ENCODE peak calls at places on chromosomes 3 and 15, in six cellular contexts. B is BE2C, E is lower lobe of right lung, H is epithelial cell of esophagus, N is GM10248, U is GM12865. G is an unnamed sample.

GRCh38 chr3:60048447-60048848 is 998.6 kb upstream of the CFAP20DC start:
- DNase-seq in B (no peak), E (no peak), N (no peak), H (no peak), U (no peak), G (no peak)

GRCh38 chr15:26773917-26774316 is 1.1 kb upstream of the GABRB3 start:
- DNase-seq in H (no peak), U (no peak), B (no peak), E (no peak), N (no peak), G (no peak)

GRCh38 chr3:12423918-12424634 is 60.2 kb upstream of the TSEN2 start:
- DNase-seq in H (no peak), U (no peak), E (no peak), N (no peak), B (peak; percentile 56), G (no peak)

GRCh38 chr3:191300422-191300821 is 28.8 kb upstream of the CCDC50 start:
- DNase-seq in N (no peak), E (no peak), H (no peak), U (peak; percentile 46), B (no peak), G (no peak)

GRCh38 chr3:6785726-6786125 is 75.2 kb upstream of the GRM7 start:
- DNase-seq in H (no peak), U (no peak), B (no peak), E (no peak), N (no peak), G (no peak)

GRCh38 chr3:190339130-190339529 is 16.9 kb upstream of the CLDN1 start:
- DNase-seq in H (peak; percentile 80), B (no peak), U (peak; percentile 66), E (no peak), N (no peak), G (no peak)

GRCh38 chr15:88920186-88920891 is 7.2 kb upstream of the MFGE8 start:
- DNase-seq in H (peak; percentile 91), E (no peak), N (no peak), U (no peak), B (no peak), G (no peak)

GRCh38 chr3:30285188-30286006 is 321.0 kb upstream of the TGFBR2 start:
- DNase-seq in E (no peak), U (no peak), H (no peak), B (no peak), N (no peak), G (no peak)

GRCh38 chr15:83310521-83311456 is 26.3 kb upstream of the BNC1 start:
- DNase-seq in H (peak; percentile 68), B (no peak), E (no peak), N (no peak), U (no peak), G (no peak)

GRCh38 chr15:39852237-39852636 is 67.8 kb downstream of the GPR176 start:
- DNase-seq in N (no peak), U (no peak), B (no peak), E (no peak), H (no peak), G (peak; percentile 81)

GRCh38 chr3:161345023-161345422 is 26.3 kb downstream of the SPTSSB start:
- DNase-seq in H (no peak), B (no peak), E (no peak), N (no peak), U (no peak), G (no peak)

GRCh38 chr3:109362823-109363222 is 25.5 kb upstream of the DPPA4 start:
- DNase-seq in N (no peak), H (no peak), B (no peak), U (no peak), E (no peak), G (no peak)

GRCh38 chr3:124774305-124774673 is 44.0 kb downstream of the UMPS start:
- DNase-seq in B (no peak), H (no peak), E (no peak), N (no peak), U (no peak), G (no peak)

GRCh38 chr3:109028753-109029152 is 75.1 kb upstream of the GUCA1C start:
- DNase-seq in B (no peak), U (no peak), N (no peak), H (no peak), E (no peak), G (no peak)

GRCh38 chr3:100210777-100211145 is 50.0 kb upstream of the TBC1D23 start:
- DNase-seq in N (no peak), E (no peak), U (peak; percentile 29), B (no peak), H (no peak), G (peak; percentile 92)

GRCh38 chr3:10527295-10528016 is 22.1 kb upstream of the ATP2B2 start:
- DNase-seq in E (no peak), B (no peak), H (no peak), N (no peak), U (no peak), G (no peak)

GRCh38 chr3:111649180-111649579 is 54.0 kb upstream of the ZBED2 start:
- DNase-seq in N (no peak), E (no peak), U (no peak), H (peak; percentile 24), B (no peak), G (no peak)

GRCh38 chr15:24696201-24696600 is 20.6 kb downstream of the NPAP1 start:
- DNase-seq in H (no peak), N (no peak), E (no peak), U (no peak), B (no peak), G (no peak)

GRCh38 chr3:18951333-18951732 is 197.0 kb upstream of the KCNH8 start:
- DNase-seq in B (no peak), U (no peak), E (no peak), N (no peak), H (no peak), G (no peak)

GRCh38 chr15:73051402-73051810 is 857 bp upstream of the NEO1 start:
- DNase-seq in U (no peak), N (no peak), E (peak; percentile 67), B (no peak), H (peak; percentile 17), G (no peak)

GRCh38 chr3:30751610-30752299 is 142.7 kb downstream of the GADL1 start:
- DNase-seq in B (peak; percentile 33), N (peak; percentile 9), U (peak; percentile 52), H (peak; percentile 21), E (no peak), G (peak; percentile 15)

GRCh38 chr15:52018693-52019393 is at the start of gene MAPK6:
- DNase-seq in N (peak; percentile 97), B (peak; percentile 95), H (peak; percentile 94), U (peak; percentile 97), E (peak; percentile 96), G (peak; percentile 90)
- TF ChIP-seq CTCF in N (no peak), B (no peak), H (no peak), U (no peak), E (no peak), G (no peak)

GRCh38 chr3:126541628-126542339 is 16.9 kb downstream of the C3orf22 start:
- DNase-seq in B (no peak), U (no peak), E (peak; percentile 42), N (no peak), H (no peak), G (no peak)

GRCh38 chr3:126540946-126541627 is 17.1 kb downstream of the CHST13 start:
- DNase-seq in U (no peak), H (no peak), E (peak; percentile 41), N (no peak), B (no peak), G (no peak)

GRCh38 chr3:126538966-126539365 is 15.0 kb downstream of the CHST13 start:
- DNase-seq in N (no peak), E (no peak), B (no peak), H (no peak), U (no peak), G (no peak)

GRCh38 chr3:126539558-126540250 is 15.7 kb downstream of the CHST13 start:
- DNase-seq in E (peak; percentile 29), N (no peak), H (no peak), B (no peak), U (no peak), G (no peak)

GRCh38 chr3:126540342-126540849 is 16.4 kb downstream of the CHST13 start:
- DNase-seq in N (no peak), B (no peak), E (peak; percentile 45), H (peak; percentile 90), U (no peak), G (peak; percentile 57)
- TF ChIP-seq CTCF in N (no peak), B (no peak), E (no peak), H (no peak), U (no peak), G (no peak)

GRCh38 chr3:153291052-153291689 is 129.1 kb downstream of the RAP2B start:
- DNase-seq in U (peak; percentile 21), N (peak; percentile 24), H (peak; percentile 68), E (no peak), B (no peak), G (no peak)
- TF ChIP-seq CTCF in U (no peak), N (peak; percentile 54), H (peak; percentile 65), E (peak; percentile 58), B (peak; percentile 8), G (peak; percentile 34)

DNA sequence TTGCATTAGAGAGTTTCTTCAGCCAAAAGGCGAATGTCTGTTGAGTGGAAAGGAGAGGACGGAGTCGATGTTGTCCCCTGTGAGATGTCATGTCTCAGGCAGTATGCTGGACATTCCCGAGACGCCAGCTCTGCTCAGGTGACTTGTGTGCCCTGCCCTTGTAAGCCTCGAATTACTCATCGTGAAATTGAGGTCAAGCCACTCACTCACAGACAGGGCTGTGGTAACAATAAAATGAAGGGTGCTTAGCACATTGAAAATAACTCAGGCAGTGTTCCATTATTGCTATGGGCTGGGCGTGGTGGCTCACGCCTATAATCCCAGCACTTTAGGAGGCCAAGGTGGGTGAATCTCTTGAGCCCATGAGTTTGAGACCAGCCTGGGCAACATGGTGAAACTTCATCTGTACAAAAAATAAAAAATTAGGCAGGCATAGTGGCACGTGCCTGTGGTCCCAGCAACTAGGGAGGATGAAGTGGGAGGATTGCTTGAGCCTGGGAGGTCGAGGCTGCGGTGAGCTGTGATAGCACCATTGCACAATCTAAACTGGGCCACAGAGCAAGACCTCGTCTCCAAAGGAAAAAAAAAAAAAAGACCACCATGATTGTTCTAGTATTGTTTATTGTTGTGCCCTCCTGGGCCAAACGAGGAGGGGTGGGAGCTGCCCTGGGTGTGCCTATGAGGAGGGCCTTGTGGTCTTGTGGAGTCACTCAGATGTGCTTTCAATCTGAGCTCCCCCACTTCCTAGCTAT is 214.4 kb downstream of the THSD4 start:
- DNase-seq in U (peak; percentile 21), N (no peak), E (no peak), B (no peak), H (peak; percentile 69), G (no peak)
- TF ChIP-seq CTCF in U (no peak), N (no peak), E (no peak), B (no peak), H (no peak), G (no peak)

GRCh38 chr15:81336568-81336967 is 12.6 kb upstream of the STARD5 start:
- DNase-seq in U (peak; percentile 62), E (no peak), H (peak; percentile 46), B (no peak), N (peak; percentile 47), G (no peak)
- TF ChIP-seq CTCF in U (peak; percentile 45), E (peak; percentile 31), H (peak; percentile 47), B (peak; percentile 39), N (peak; percentile 45), G (peak; percentile 28)

G was measured in AG09319.